ENCODE peak calls at places on chromosomes 5 and 9, in four cellular contexts. One of them, this sample, is unnamed.

GRCh38 chr9:127788337-127789011 is 2.6 kb downstream of the CDK9 start:
- DNase-seq in H9: no peak
- DNase-seq in IMR-90: no peak
- DNase-seq in mesendoderm: no peak
- DNase-seq in this sample: no peak

GRCh38 chr5:16856531-16856930 is 79.6 kb downstream of the MYO10 start:
- DNase-seq in IMR-90: peak; percentile 78
- DNase-seq in mesendoderm: no peak
- DNase-seq in H9: no peak
- DNase-seq in this sample: peak; percentile 66

GRCh38 chr5:84032404-84032803 is 311.7 kb upstream of the HAPLN1 start:
- DNase-seq in mesendoderm: no peak
- DNase-seq in H9: no peak
- DNase-seq in IMR-90: peak; percentile 63
- DNase-seq in this sample: peak; percentile 6

GRCh38 chr9:92444841-92445240 is 20.6 kb upstream of the OMD start:
- DNase-seq in mesendoderm: no peak
- DNase-seq in IMR-90: no peak
- DNase-seq in H9: no peak
- DNase-seq in this sample: no peak

GRCh38 chr5:18745591-18745987 is 1111.3 kb downstream of the TAF11L14 start:
- DNase-seq in IMR-90: no peak
- DNase-seq in mesendoderm: no peak
- DNase-seq in H9: no peak
- DNase-seq in this sample: no peak

GRCh38 chr5:87231037-87231808 is 36.5 kb upstream of the RASA1 start:
- DNase-seq in mesendoderm: no peak
- DNase-seq in H9: no peak
- DNase-seq in IMR-90: no peak
- DNase-seq in this sample: no peak

GRCh38 chr5:78293856-78294249 is 645 bp downstream of the AP3B1 start:
- DNase-seq in mesendoderm: peak; percentile 29
- DNase-seq in H9: no peak
- DNase-seq in IMR-90: no peak
- DNase-seq in this sample: peak; percentile 33

GRCh38 chr5:134459491-134459890 is 47.8 kb upstream of the CDKN2AIPNL start:
- DNase-seq in H9: no peak
- DNase-seq in mesendoderm: no peak
- DNase-seq in IMR-90: no peak
- DNase-seq in this sample: no peak

GRCh38 chr9:91117474-91117891 is 244.2 kb downstream of the AUH start:
- DNase-seq in mesendoderm: no peak
- DNase-seq in IMR-90: no peak
- DNase-seq in H9: no peak
- DNase-seq in this sample: no peak

GRCh38 chr9:98010450-98010849 is 27.3 kb downstream of the ANP32B start:
- DNase-seq in mesendoderm: peak; percentile 59
- DNase-seq in IMR-90: peak; percentile 64
- DNase-seq in H9: peak; percentile 48
- DNase-seq in this sample: peak; percentile 13

GRCh38 chr9:29006603-29007002 is 1433.3 kb upstream of the C9orf72 start:
- DNase-seq in IMR-90: no peak
- DNase-seq in H9: no peak
- DNase-seq in mesendoderm: no peak
- DNase-seq in this sample: no peak

GRCh38 chr9:126633881-126634558 is 20.3 kb downstream of the LMX1B start:
- DNase-seq in mesendoderm: no peak
- DNase-seq in IMR-90: no peak
- DNase-seq in H9: no peak
- DNase-seq in this sample: no peak

GRCh38 chr5:7762267-7762666 is 88.7 kb downstream of the CFAP90 start:
- DNase-seq in H9: peak; percentile 69
- DNase-seq in IMR-90: no peak
- DNase-seq in mesendoderm: no peak
- DNase-seq in this sample: no peak

GRCh38 chr5:154273963-154274827 is 83.7 kb downstream of the GALNT10 start:
- DNase-seq in H9: no peak
- DNase-seq in IMR-90: no peak
- DNase-seq in mesendoderm: no peak
- DNase-seq in this sample: no peak

GRCh38 chr5:10332301-10332700 is 21.2 kb upstream of the MARCHF6 start:
- DNase-seq in mesendoderm: no peak
- DNase-seq in IMR-90: no peak
- DNase-seq in H9: no peak
- DNase-seq in this sample: no peak

GRCh38 chr5:35854248-35854647 is 2.4 kb upstream of the IL7R start:
- DNase-seq in mesendoderm: no peak
- DNase-seq in IMR-90: no peak
- DNase-seq in H9: no peak
- DNase-seq in this sample: no peak

GRCh38 chr5:149618581-149619248 is 37.4 kb downstream of the ARHGEF37 start:
- DNase-seq in H9: peak; percentile 69
- DNase-seq in mesendoderm: peak; percentile 86
- DNase-seq in IMR-90: peak; percentile 72
- DNase-seq in this sample: peak; percentile 82

GRCh38 chr5:171808951-171809350 is 23.3 kb downstream of the SMIM23 start:
- DNase-seq in H9: no peak
- DNase-seq in mesendoderm: no peak
- DNase-seq in IMR-90: peak; percentile 71
- DNase-seq in this sample: no peak

GRCh38 chr5:176818391-176819098 is 8.2 kb downstream of the UNC5A start:
- DNase-seq in mesendoderm: no peak
- DNase-seq in H9: peak; percentile 57
- DNase-seq in IMR-90: no peak
- DNase-seq in this sample: no peak

GRCh38 chr5:15587941-15588340 is 88.0 kb downstream of the FBXL7 start:
- DNase-seq in H9: no peak
- DNase-seq in IMR-90: no peak
- DNase-seq in mesendoderm: no peak
- DNase-seq in this sample: no peak

GRCh38 chr9:109224751-109225150 is 57.7 kb upstream of the FRRS1L start:
- DNase-seq in H9: no peak
- DNase-seq in IMR-90: no peak
- DNase-seq in mesendoderm: no peak
- DNase-seq in this sample: no peak

GRCh38 chr5:157265714-157266285 is at the start of gene CYFIP2:
- DNase-seq in H9: peak; percentile 85
- DNase-seq in IMR-90: peak; percentile 4
- DNase-seq in mesendoderm: peak; percentile 74
- DNase-seq in this sample: peak; percentile 25

GRCh38 chr9:2570615-2571479 is 50.7 kb upstream of the VLDLR start:
- DNase-seq in mesendoderm: peak; percentile 19
- DNase-seq in H9: no peak
- DNase-seq in IMR-90: peak; percentile 62
- DNase-seq in this sample: peak; percentile 49

GRCh38 chr5:59401637-59402036 is 491.9 kb downstream of the PDE4D start:
- DNase-seq in mesendoderm: no peak
- DNase-seq in H9: no peak
- DNase-seq in IMR-90: no peak
- DNase-seq in this sample: no peak

GRCh38 chr5:95730730-95731570 is at the start of gene RHOBTB3:
- DNase-seq in IMR-90: peak; percentile 91
- DNase-seq in mesendoderm: peak; percentile 97
- DNase-seq in H9: peak; percentile 89
- DNase-seq in this sample: peak; percentile 96

GRCh38 chr5:57735754-57736153 is 253.1 kb upstream of the ACTBL2 start:
- DNase-seq in IMR-90: peak; percentile 96
- DNase-seq in H9: no peak
- DNase-seq in mesendoderm: no peak
- DNase-seq in this sample: peak; percentile 88

GRCh38 chr5:57741326-57741725 is 258.7 kb upstream of the ACTBL2 start:
- DNase-seq in IMR-90: no peak
- DNase-seq in H9: no peak
- DNase-seq in mesendoderm: no peak
- DNase-seq in this sample: no peak

GRCh38 chr5:57738306-57738705 is 255.7 kb upstream of the ACTBL2 start:
- DNase-seq in mesendoderm: no peak
- DNase-seq in IMR-90: no peak
- DNase-seq in H9: no peak
- DNase-seq in this sample: no peak

GRCh38 chr5:57738787-57739186 is 256.2 kb upstream of the ACTBL2 start:
- DNase-seq in H9: no peak
- DNase-seq in mesendoderm: no peak
- DNase-seq in IMR-90: no peak
- DNase-seq in this sample: no peak

DNA sequence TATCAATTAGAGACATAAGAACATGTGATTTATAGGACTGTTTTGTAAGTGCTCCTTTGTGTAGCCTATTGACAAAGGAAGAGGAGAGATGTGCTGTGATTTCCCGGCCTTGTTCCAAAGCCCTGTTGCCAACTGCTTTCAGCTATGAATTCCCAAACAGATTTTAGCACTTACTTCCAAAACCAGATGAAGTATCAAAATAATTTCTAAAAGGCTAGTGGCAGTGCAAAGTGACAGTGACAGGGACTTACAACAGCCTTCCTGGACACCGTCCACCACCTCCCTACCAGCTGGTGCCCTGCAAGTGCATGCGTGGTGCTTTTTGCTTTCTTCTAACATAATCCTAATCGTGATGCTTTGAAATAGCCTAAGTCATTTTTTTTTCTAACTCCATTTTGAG is 254.1 kb upstream of the ACTBL2 start:
- DNase-seq in H9: no peak
- DNase-seq in mesendoderm: no peak
- DNase-seq in IMR-90: no peak
- DNase-seq in this sample: no peak
- H3K9ac ChIP-seq in H9: no peak overlapping the region
- H3K9ac ChIP-seq in mesendoderm: no peak overlapping the region
- H3K9ac ChIP-seq in IMR-90: peak overlapping the region; percentile 11
- H3K9ac ChIP-seq in this sample: peak overlapping the region; percentile 76

GRCh38 chr9:105283795-105284194 is 39.3 kb downstream of the SLC44A1 start:
- DNase-seq in mesendoderm: no peak
- DNase-seq in IMR-90: no peak
- DNase-seq in H9: no peak
- DNase-seq in this sample: no peak
- H3K23ac ChIP-seq in mesendoderm: no peak overlapping the region
- H3K23ac ChIP-seq in IMR-90: no peak overlapping the region
- H3K23ac ChIP-seq in H9: no peak overlapping the region
- H3K23ac ChIP-seq in this sample: no peak overlapping the region

DNA sequence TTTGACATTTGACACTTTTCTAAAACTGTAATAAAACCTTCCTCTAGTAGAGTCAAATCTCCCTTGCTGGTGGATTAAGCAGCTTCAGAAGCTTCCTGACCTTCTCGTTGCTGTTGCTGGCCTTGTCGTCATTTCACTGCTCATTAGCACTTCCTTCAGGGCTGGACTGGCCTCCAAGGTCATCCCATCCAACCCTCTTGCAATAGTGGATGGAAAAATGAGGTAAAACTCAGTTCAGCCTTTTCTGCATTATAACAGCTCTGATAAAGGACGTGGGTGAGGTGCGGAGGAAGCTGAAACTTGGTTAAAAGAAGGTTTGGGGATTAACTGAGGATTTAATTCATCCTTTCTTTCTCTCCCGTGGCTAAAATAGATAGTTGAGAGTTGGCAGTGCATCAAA is 1.0 kb upstream of the ADAMTSL1 start:
- DNase-seq in mesendoderm: peak; percentile 57
- DNase-seq in H9: no peak
- DNase-seq in IMR-90: no peak
- DNase-seq in this sample: no peak
- H3K9ac ChIP-seq in mesendoderm: no peak overlapping the region
- H3K9ac ChIP-seq in H9: no peak overlapping the region
- H3K9ac ChIP-seq in IMR-90: peak overlapping the region; percentile 21
- H3K9ac ChIP-seq in this sample: peak overlapping the region; percentile 98

GRCh38 chr9:35790025-35790384 is 1.4 kb upstream of the NPR2 start:
- DNase-seq in mesendoderm: no peak
- DNase-seq in H9: no peak
- DNase-seq in IMR-90: no peak
- DNase-seq in this sample: no peak

GRCh38 chr9:35792826-35793225 is 1.4 kb downstream of the NPR2 start:
- DNase-seq in mesendoderm: no peak
- DNase-seq in H9: no peak
- DNase-seq in IMR-90: no peak
- DNase-seq in this sample: no peak

GRCh38 chr9:35792044-35792813 is 838 bp downstream of the NPR2 start:
- DNase-seq in mesendoderm: no peak
- DNase-seq in H9: no peak
- DNase-seq in IMR-90: no peak
- DNase-seq in this sample: no peak

GRCh38 chr9:35790385-35791291 is 753 bp upstream of the NPR2 start:
- DNase-seq in mesendoderm: peak; percentile 91
- DNase-seq in H9: peak; percentile 75
- DNase-seq in IMR-90: peak; percentile 83
- DNase-seq in this sample: peak; percentile 88

GRCh38 chr9:35791321-35791921 is at the start of gene NPR2:
- DNase-seq in IMR-90: peak; percentile 9
- DNase-seq in mesendoderm: peak; percentile 43
- DNase-seq in H9: no peak
- DNase-seq in this sample: peak; percentile 43
- H3K23ac ChIP-seq in IMR-90: peak within 1 kb of the TSS; percentile 91
- H3K23ac ChIP-seq in mesendoderm: peak within 1 kb of the TSS; percentile 89
- H3K23ac ChIP-seq in H9: no peak within 1 kb of the TSS
- H3K23ac ChIP-seq in this sample: no peak within 1 kb of the TSS